ENCODE peak calls at places on chromosome 9, in four cellular contexts. One of them, this sample, is unnamed.

GRCh38 chr9:23945897-23946296 is 119.9 kb upstream of the ELAVL2 start:
- DNase-seq in upper lobe of right lung: no peak
- DNase-seq in spleen: no peak
- DNase-seq in kidney: no peak
- DNase-seq in this sample: no peak

GRCh38 chr9:69951411-69951810 is 92.2 kb upstream of the MAMDC2 start:
- DNase-seq in spleen: no peak
- DNase-seq in kidney: no peak
- DNase-seq in upper lobe of right lung: no peak
- DNase-seq in this sample: no peak

GRCh38 chr9:3732077-3733038 is 206.6 kb upstream of the RFX3 start:
- DNase-seq in upper lobe of right lung: no peak
- DNase-seq in spleen: no peak
- DNase-seq in kidney: no peak
- DNase-seq in this sample: no peak

GRCh38 chr9:85702881-85703280 is 38.9 kb downstream of the AGTPBP1 start:
- DNase-seq in upper lobe of right lung: no peak
- DNase-seq in kidney: no peak
- DNase-seq in spleen: no peak
- DNase-seq in this sample: no peak

GRCh38 chr9:110714314-110714713 is 45.7 kb downstream of the MUSK start:
- DNase-seq in spleen: no peak
- DNase-seq in upper lobe of right lung: no peak
- DNase-seq in kidney: no peak
- DNase-seq in this sample: no peak

GRCh38 chr9:99294850-99295461 is 72.9 kb downstream of the SEC61B start:
- DNase-seq in spleen: no peak
- DNase-seq in kidney: no peak
- DNase-seq in upper lobe of right lung: no peak
- DNase-seq in this sample: no peak

GRCh38 chr9:95809686-95810085 is 65.8 kb upstream of the ERCC6L2 start:
- DNase-seq in spleen: no peak
- DNase-seq in upper lobe of right lung: no peak
- DNase-seq in kidney: no peak
- DNase-seq in this sample: no peak

GRCh38 chr9:88197016-88197415 is 58.7 kb upstream of the SPATA31C2 start:
- DNase-seq in upper lobe of right lung: no peak
- DNase-seq in kidney: no peak
- DNase-seq in spleen: no peak
- DNase-seq in this sample: no peak

GRCh38 chr9:69425402-69425801 is 100.4 kb downstream of the ENTREP1 start:
- DNase-seq in upper lobe of right lung: no peak
- DNase-seq in kidney: no peak
- DNase-seq in spleen: no peak
- DNase-seq in this sample: no peak

GRCh38 chr9:34809504-34810186 is 99.7 kb upstream of the CCL21 start:
- DNase-seq in kidney: peak
- DNase-seq in upper lobe of right lung: no peak
- DNase-seq in spleen: no peak
- DNase-seq in this sample: no peak

GRCh38 chr9:129319938-129320481 is 141.9 kb upstream of the IER5L start:
- DNase-seq in upper lobe of right lung: peak
- DNase-seq in spleen: no peak
- DNase-seq in kidney: peak
- DNase-seq in this sample: peak

GRCh38 chr9:124498040-124498439 is 9.2 kb downstream of the NR5A1 start:
- DNase-seq in upper lobe of right lung: no peak
- DNase-seq in spleen: no peak
- DNase-seq in kidney: no peak
- DNase-seq in this sample: no peak

GRCh38 chr9:70466976-70467551 is 52.6 kb upstream of the KLF9 start:
- DNase-seq in kidney: no peak
- DNase-seq in upper lobe of right lung: no peak
- DNase-seq in spleen: no peak
- DNase-seq in this sample: no peak

GRCh38 chr9:132094314-132094791 is 14.7 kb upstream of the MED27 start:
- DNase-seq in spleen: no peak
- DNase-seq in upper lobe of right lung: no peak
- DNase-seq in kidney: no peak
- DNase-seq in this sample: no peak

GRCh38 chr9:105416840-105417239 is 31.0 kb upstream of the FSD1L start:
- DNase-seq in kidney: no peak
- DNase-seq in spleen: no peak
- DNase-seq in upper lobe of right lung: no peak
- DNase-seq in this sample: no peak
- H3K4me3 ChIP-seq in kidney: no peak
- H3K4me3 ChIP-seq in spleen: no peak
- H3K4me3 ChIP-seq in upper lobe of right lung: no peak
- H3K4me3 ChIP-seq in this sample: no peak

DNA sequence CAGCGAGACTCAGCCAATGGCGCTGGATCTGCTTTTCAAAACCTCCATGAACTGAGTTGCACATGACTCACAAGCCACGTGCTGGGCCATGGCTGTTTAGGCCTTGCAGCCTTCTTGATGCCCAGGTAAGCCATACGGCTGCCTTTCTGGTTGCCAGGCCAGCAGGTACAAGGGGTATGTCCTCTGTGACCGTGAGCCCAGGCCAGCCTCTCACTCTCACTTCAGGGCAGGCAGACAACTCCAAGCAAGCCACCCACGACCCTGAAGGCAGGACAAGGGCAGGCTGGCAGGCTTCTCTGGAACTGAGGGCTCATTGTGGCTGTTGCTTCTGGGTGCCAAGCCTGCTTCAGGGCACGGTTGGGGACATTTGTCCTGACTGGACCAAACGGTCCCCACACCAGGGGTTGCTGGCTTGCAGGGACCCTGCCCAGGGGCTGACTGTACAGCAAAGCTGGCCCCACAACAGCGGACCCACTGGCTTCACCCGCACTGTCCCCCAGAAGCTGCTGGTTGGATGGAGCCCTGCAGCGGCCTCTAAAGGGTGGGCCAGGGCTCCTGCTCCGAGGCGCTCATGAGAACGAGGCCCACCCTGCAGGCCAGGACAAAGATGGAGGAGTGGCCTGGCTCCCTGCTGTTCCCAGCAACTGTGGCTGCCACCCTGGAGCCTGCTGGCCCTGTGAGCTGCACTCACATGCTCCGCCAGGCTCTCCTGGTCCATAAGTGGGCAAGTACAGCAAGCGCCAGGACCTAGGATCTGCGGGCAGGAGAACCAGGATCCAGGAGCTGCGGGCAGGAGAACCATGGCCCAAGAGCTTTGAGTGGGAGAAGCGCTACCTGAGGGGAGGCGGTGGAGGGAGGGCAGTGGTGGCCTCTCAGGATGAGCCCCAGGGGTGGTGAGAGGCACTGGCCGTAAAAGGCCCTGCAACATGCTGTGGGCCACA is 34.3 kb upstream of the NSMF start:
- DNase-seq in spleen: peak
- DNase-seq in kidney: peak
- DNase-seq in upper lobe of right lung: no peak
- DNase-seq in this sample: peak
- H3K4me3 ChIP-seq in spleen: no peak
- H3K4me3 ChIP-seq in kidney: no peak
- H3K4me3 ChIP-seq in upper lobe of right lung: no peak
- H3K4me3 ChIP-seq in this sample: no peak

DNA sequence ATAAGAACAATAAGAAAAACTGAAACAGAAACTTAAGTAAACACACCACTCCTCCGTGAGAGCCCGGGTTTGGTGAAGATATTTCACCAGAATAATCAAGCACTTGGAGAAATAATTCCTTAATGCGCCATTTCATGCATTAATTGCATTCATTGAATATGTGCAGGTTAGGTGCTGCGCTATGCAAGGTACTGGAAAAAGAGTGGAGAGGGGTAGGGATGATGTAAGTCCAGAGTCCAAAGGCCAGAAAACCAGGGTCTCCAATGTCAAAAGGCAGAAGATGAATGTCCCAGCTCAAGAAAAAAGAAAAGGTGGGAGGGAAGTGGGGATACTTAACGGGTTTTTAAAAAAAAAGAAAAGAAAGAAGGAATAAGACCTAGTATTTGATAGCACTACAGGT is 669 bp upstream of the ZFP37 start:
- DNase-seq in upper lobe of right lung: no peak
- DNase-seq in spleen: no peak
- DNase-seq in kidney: no peak
- DNase-seq in this sample: no peak
- H3K4me3 ChIP-seq in upper lobe of right lung: peak
- H3K4me3 ChIP-seq in spleen: peak
- H3K4me3 ChIP-seq in kidney: peak
- H3K4me3 ChIP-seq in this sample: peak

GRCh38 chr9:72952394-72952720 is 496 bp downstream of the ALDH1A1 start:
- DNase-seq in upper lobe of right lung: no peak
- DNase-seq in spleen: no peak
- DNase-seq in kidney: no peak
- DNase-seq in this sample: no peak

GRCh38 chr9:72951520-72952393 is 1.1 kb downstream of the ALDH1A1 start:
- DNase-seq in kidney: no peak
- DNase-seq in upper lobe of right lung: no peak
- DNase-seq in spleen: no peak
- DNase-seq in this sample: no peak

GRCh38 chr9:72952914-72953313 is at the start of gene ALDH1A1:
- DNase-seq in upper lobe of right lung: no peak
- DNase-seq in kidney: no peak
- DNase-seq in spleen: no peak
- DNase-seq in this sample: no peak

GRCh38 chr9:72949918-72950325 is 2.9 kb downstream of the ALDH1A1 start:
- DNase-seq in kidney: no peak
- DNase-seq in upper lobe of right lung: no peak
- DNase-seq in spleen: no peak
- DNase-seq in this sample: no peak

GRCh38 chr9:72951043-72951442 is 1.8 kb downstream of the ALDH1A1 start:
- DNase-seq in upper lobe of right lung: no peak
- DNase-seq in spleen: no peak
- DNase-seq in kidney: no peak
- DNase-seq in this sample: no peak
- H3K4me3 ChIP-seq in upper lobe of right lung: peak
- H3K4me3 ChIP-seq in spleen: peak
- H3K4me3 ChIP-seq in kidney: peak
- H3K4me3 ChIP-seq in this sample: peak